ENCODE peak calls at places on chromosomes 7 and 10, in four cellular contexts. X is heart right ventricle, H is WERI-Rb-1, Z is uterus. K is an unnamed sample. For H3K27me3 and H3K36me3, the result is how much of the 10 kb centered on the place peaks cover.

GRCh38 chr10:30434273-30435067 is 486 bp downstream of the MAP3K8 start:
- DNase-seq in H (peak), X (peak), Z (peak), K (peak)

GRCh38 chr7:82697897-82698296 is 254.3 kb upstream of the CACNA2D1 start:
- DNase-seq in H (no peak), Z (no peak), X (no peak), K (no peak)

GRCh38 chr7:109745677-109746410 is 1176.2 kb downstream of the DNAJB9 start:
- DNase-seq in H (no peak), Z (no peak), X (no peak), K (no peak)

GRCh38 chr10:108421256-108421655 is 1256.8 kb upstream of the SORCS1 start:
- DNase-seq in X (no peak), H (no peak), Z (no peak), K (no peak)

GRCh38 chr7:131690446-131690845 is 134.0 kb upstream of the PODXL start:
- DNase-seq in H (no peak), Z (no peak), X (no peak), K (no peak)

GRCh38 chr10:6382081-6382480 is 179.3 kb downstream of the PFKFB3 start:
- DNase-seq in X (no peak), H (no peak), Z (no peak), K (no peak)

GRCh38 chr10:92175164-92175563 is 115.7 kb downstream of the CPEB3 start:
- DNase-seq in H (no peak), Z (no peak), X (no peak), K (no peak)

GRCh38 chr10:31926765-31927596 is 1.6 kb downstream of the ARHGAP12 start:
- DNase-seq in Z (no peak), X (no peak), H (no peak), K (no peak)

GRCh38 chr7:142585425-142585824 is 163.8 kb upstream of the PRSS1 start:
- DNase-seq in X (no peak), Z (no peak), H (peak), K (no peak)

GRCh38 chr7:85471740-85472139 is 284.9 kb upstream of the SEMA3D start:
- DNase-seq in Z (no peak), X (no peak), H (no peak), K (no peak)

GRCh38 chr7:98881561-98882315 is 3.4 kb downstream of the TRRAP start:
- DNase-seq in H (no peak), Z (no peak), X (no peak), K (no peak)

GRCh38 chr10:37975407-37975991 is 948 bp downstream of the ZNF25 start:
- DNase-seq in Z (no peak), H (no peak), X (no peak), K (no peak)

GRCh38 chr10:66564341-66564740 is 361.5 kb upstream of the LRRTM3 start:
- DNase-seq in Z (no peak), H (no peak), X (no peak), K (no peak)

GRCh38 chr7:158975526-158976467 is 119.4 kb downstream of the DYNC2I1 start:
- DNase-seq in Z (no peak), H (peak), X (no peak), K (no peak)

GRCh38 chr7:27107391-27107900 is 5.0 kb upstream of the HOXA2 start:
- DNase-seq in X (no peak), H (no peak), Z (no peak), K (no peak)

GRCh38 chr10:11331706-11332105 is 279.7 kb downstream of the USP6NL start:
- DNase-seq in X (no peak), Z (no peak), H (no peak), K (no peak)

DNA sequence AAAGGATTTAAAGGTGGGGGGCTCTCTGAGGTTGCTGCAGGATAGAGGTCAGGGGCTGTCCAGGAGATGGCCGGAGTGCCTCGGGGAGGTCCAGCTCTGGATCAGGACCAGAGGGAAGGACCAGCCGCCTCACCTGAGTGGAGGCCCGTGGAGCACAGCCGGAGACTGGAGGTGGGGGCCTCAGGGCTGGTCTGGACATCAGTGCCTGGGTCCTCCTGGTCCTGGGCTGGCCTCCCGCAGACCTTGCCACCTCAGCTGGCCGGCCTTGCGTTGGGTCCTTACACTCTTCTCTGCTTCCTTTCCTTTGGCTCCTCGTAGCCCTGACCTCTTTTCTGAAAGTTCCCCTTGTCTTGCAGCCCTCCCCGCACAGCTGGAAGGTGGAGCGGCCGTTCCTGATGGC is 2.0 kb downstream of the SUN1 start:
- DNase-seq in Z (no peak), X (no peak), H (no peak), K (no peak)
- H3K27me3 ChIP-seq in Z (under half), X (under half), H (under half), K (under half)

GRCh38 chr10:126278846-126279245 is 109.4 kb downstream of the ADAM12 start:
- DNase-seq in Z (no peak), H (no peak), X (no peak), K (no peak)
- H3K36me3 ChIP-seq in Z (under half), H (under half), X (under half), K (under half)

GRCh38 chr7:23662124-23662982 is 17.6 kb upstream of the FAM221A start:
- DNase-seq in H (peak), X (no peak), Z (no peak), K (no peak)
- TF ChIP-seq CTCF in H (peak), X (no peak), Z (no peak), K (no peak)

GRCh38 chr10:114052255-114052654 is 8.6 kb downstream of the ADRB1 start:
- DNase-seq in H (no peak), Z (no peak), X (no peak), K (no peak)
- H3K27me3 ChIP-seq in H (under half), Z (under half), X (under half), K (under half)

GRCh38 chr10:33265621-33266020 is 68.8 kb downstream of the NRP1 start:
- DNase-seq in X (no peak), Z (no peak), H (no peak), K (no peak)
- H3K36me3 ChIP-seq in X (under half), Z (under half), H (under half), K (under half)

GRCh38 chr7:137287651-137288258 is 55.8 kb downstream of the PTN start:
- DNase-seq in Z (no peak), H (no peak), X (no peak), K (no peak)
- TF ChIP-seq CTCF in Z (no peak), H (no peak), X (no peak), K (no peak)

GRCh38 chr10:2387261-2387660 is 649.9 kb upstream of the ADARB2 start:
- DNase-seq in Z (no peak), X (no peak), H (no peak), K (no peak)

GRCh38 chr10:2392145-2392812 is 655.0 kb upstream of the ADARB2 start:
- DNase-seq in Z (no peak), X (no peak), H (no peak), K (no peak)

GRCh38 chr10:2387672-2388071 is 650.3 kb upstream of the ADARB2 start:
- DNase-seq in H (no peak), Z (no peak), X (no peak), K (no peak)
- H3K27me3 ChIP-seq in H (under half), Z (under half), X (under half), K (under half)

GRCh38 chr10:110584006-110584405 is 16.5 kb downstream of the SMC3 start:
- DNase-seq in X (no peak), Z (no peak), H (no peak), K (no peak)
- H3K36me3 ChIP-seq in X (half or more), Z (under half), H (half or more), K (under half)

GRCh38 chr7:149468208-149468607 is 7.3 kb upstream of the ZNF777 start:
- DNase-seq in Z (no peak), X (no peak), H (no peak), K (no peak)
- TF ChIP-seq CTCF in Z (no peak), X (no peak), H (peak), K (no peak)

GRCh38 chr10:124592736-124593430 is 131.3 kb downstream of the LHPP start:
- DNase-seq in X (no peak), Z (no peak), H (no peak), K (no peak)

GRCh38 chr10:124591123-124591495 is 129.5 kb downstream of the LHPP start:
- DNase-seq in Z (no peak), X (peak), H (no peak), K (no peak)

GRCh38 chr10:124590216-124591122 is 128.8 kb downstream of the LHPP start:
- DNase-seq in Z (no peak), H (no peak), X (peak), K (no peak)

GRCh38 chr10:124593431-124593985 is 131.9 kb downstream of the LHPP start:
- DNase-seq in Z (no peak), H (no peak), X (no peak), K (no peak)

GRCh38 chr10:124592101-124592500 is 130.5 kb downstream of the LHPP start:
- DNase-seq in H (no peak), Z (no peak), X (peak), K (no peak)
- H3K27me3 ChIP-seq in H (under half), Z (under half), X (under half), K (under half)

K was measured in gastrocnemius medialis.